ENCODE peak calls at places on chromosomes 16 and 17, in six cellular contexts. F, S, L, U, J and N are unnamed samples.

GRCh38 chr16:9112166-9112843 is 20.9 kb downstream of the HAPSTR1 start:
- ATAC-seq in F (peak; percentile 62), S (peak; percentile 75), L (peak; percentile 8), U (no peak), J (peak; percentile 51), N (no peak)

GRCh38 chr16:71854369-71854948 is 8.7 kb downstream of the ATXN1L start:
- ATAC-seq in F (no peak), S (no peak), L (no peak), U (no peak), J (no peak), N (no peak)

GRCh38 chr16:10321407-10322397 is 64.2 kb upstream of the ATF7IP2 start:
- ATAC-seq in F (no peak), S (no peak), L (no peak), U (no peak), J (peak; percentile 11), N (no peak)

GRCh38 chr17:21823643-21824042 is 131.3 kb downstream of the KCNJ18 start:
- ATAC-seq in F (no peak), S (no peak), L (no peak), U (peak; percentile 24), J (no peak), N (no peak)

GRCh38 chr17:57480438-57481196 is 224.3 kb downstream of the MSI2 start:
- ATAC-seq in F (no peak), S (no peak), L (peak; percentile 63), U (no peak), J (peak; percentile 56), N (no peak)

GRCh38 chr16:58026139-58026704 is 668 bp downstream of the MMP15 start:
- ATAC-seq in F (peak; percentile 57), S (peak; percentile 10), L (peak; percentile 43), U (no peak), J (peak; percentile 61), N (peak; percentile 40)

GRCh38 chr16:22123759-22124490 is 31.6 kb downstream of the VWA3A start:
- ATAC-seq in F (no peak), S (no peak), L (no peak), U (no peak), J (no peak), N (no peak)

GRCh38 chr16:9364721-9365693 is 273.6 kb downstream of the HAPSTR1 start:
- ATAC-seq in F (peak; percentile 60), S (peak; percentile 84), L (no peak), U (peak; percentile 44), J (no peak), N (peak; percentile 98)

GRCh38 chr17:7884581-7885356 is 3.8 kb upstream of the CHD3 start:
- ATAC-seq in F (no peak), S (no peak), L (no peak), U (no peak), J (no peak), N (no peak)

GRCh38 chr16:6018848-6019489 is 921.4 kb upstream of the EEF2KMT start:
- ATAC-seq in F (no peak), S (no peak), L (no peak), U (no peak), J (no peak), N (no peak)

GRCh38 chr16:89616576-89617437 is 3.4 kb downstream of the DPEP1 start:
- ATAC-seq in F (no peak), S (no peak), L (peak; percentile 16), U (no peak), J (no peak), N (no peak)

GRCh38 chr17:57401556-57402488 is 145.5 kb downstream of the MSI2 start:
- ATAC-seq in F (peak; percentile 27), S (peak; percentile 10), L (peak; percentile 38), U (no peak), J (peak; percentile 84), N (no peak)

GRCh38 chr17:73247728-73248127 is 14.0 kb downstream of the CPSF4L start:
- ATAC-seq in F (no peak), S (no peak), L (no peak), U (no peak), J (no peak), N (no peak)
- TF ChIP-seq CTCF in F (peak; percentile 47), S (no peak), L (no peak), U (no peak), J (peak; percentile 47), N (no peak)

DNA sequence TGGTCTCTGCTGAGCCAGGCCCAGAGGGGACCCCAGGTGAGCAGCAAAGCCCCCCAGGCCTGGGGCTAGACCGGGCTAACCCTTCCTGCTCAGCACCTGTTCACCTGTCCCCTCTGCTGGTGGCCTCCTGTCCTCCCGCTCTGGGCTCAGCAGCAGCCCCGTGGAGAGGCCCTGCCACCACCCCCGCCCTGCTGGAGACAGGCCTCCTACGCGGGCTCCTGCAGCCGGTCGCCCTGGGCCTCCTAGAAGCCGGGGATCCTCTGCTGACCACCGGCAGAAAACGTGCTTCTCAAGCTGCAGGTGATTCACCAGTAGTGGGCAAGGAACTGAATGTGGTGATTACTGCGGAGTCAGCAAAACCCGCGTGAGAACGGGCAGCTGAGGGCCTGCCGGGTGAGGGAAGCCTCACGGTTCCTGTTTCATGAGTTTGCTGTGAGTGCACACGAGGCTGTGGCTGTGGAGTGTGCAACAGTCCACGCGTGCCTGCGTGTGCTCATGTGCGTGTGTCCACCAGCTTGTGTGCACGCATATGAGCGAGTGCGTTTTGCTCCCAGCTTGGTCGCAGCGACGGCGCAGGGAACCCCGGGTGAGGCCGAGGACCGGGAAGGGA is 792 bp downstream of the SECTM1 start:
- ATAC-seq in F (peak; percentile 37), S (peak; percentile 15), L (peak; percentile 44), U (peak; percentile 6), J (peak; percentile 72), N (peak; percentile 29)
- H3K4me3 ChIP-seq in F (peak overlapping the region; percentile 66), S (peak overlapping the region; percentile 35), L (no peak overlapping the region), U (peak overlapping the region; percentile 67), J (peak overlapping the region; percentile 31), N (peak overlapping the region; percentile 57)

GRCh38 chr17:61579961-61580360 is 11.1 kb downstream of the NACA2 start:
- ATAC-seq in F (no peak), S (peak; percentile 95), L (no peak), U (no peak), J (peak; percentile 78), N (no peak)
- TF ChIP-seq EP300 in F (no peak), S (no peak), L (no peak), U (no peak), J (no peak), N (no peak)

DNA sequence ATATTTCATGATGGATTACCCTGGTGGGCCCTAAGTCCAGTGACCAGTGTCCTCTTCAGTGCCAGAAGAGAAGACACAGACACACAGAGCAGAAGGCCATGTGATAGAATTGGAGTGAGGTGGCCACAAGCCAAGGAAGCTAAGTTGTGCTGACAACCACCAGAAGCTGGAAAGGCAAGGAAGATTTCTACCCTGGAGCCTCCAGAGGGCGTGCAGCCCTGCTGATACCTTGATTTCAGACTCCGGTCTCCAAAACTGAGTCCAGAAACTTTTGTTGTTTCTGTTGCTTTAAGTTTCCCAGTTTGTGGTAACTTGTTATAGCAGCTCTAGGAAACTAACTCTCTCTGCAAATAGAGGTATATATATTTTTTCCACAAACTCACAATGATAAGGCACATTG is 396.6 kb upstream of the ASIC2 start:
- ATAC-seq in F (no peak), S (no peak), L (no peak), U (no peak), J (no peak), N (no peak)
- TF ChIP-seq CTCF in F (peak; percentile 10), S (peak; percentile 15), L (peak; percentile 17), U (no peak), J (peak; percentile 41), N (no peak)

GRCh38 chr17:80478487-80479245 is 2.3 kb upstream of the NPTX1 start:
- ATAC-seq in F (no peak), S (peak; percentile 5), L (no peak), U (no peak), J (no peak), N (no peak)
- H3K4me3 ChIP-seq in F (peak overlapping the region; percentile 54), S (peak overlapping the region; percentile 52), L (no peak overlapping the region), U (peak overlapping the region; percentile 27), J (no peak overlapping the region), N (peak overlapping the region; percentile 49)

GRCh38 chr16:11613381-11614303 is 26.9 kb upstream of the LITAF start:
- ATAC-seq in F (no peak), S (peak; percentile 16), L (peak; percentile 81), U (peak; percentile 81), J (peak; percentile 73), N (peak; percentile 39)
- TF ChIP-seq EP300 in F (no peak), S (no peak), L (no peak), U (peak; percentile 38), J (peak; percentile 98), N (no peak)

GRCh38 chr16:2428051-2428786 is 1.0 kb upstream of the CCNF start:
- ATAC-seq in F (peak; percentile 37), S (peak; percentile 20), L (peak; percentile 35), U (peak; percentile 38), J (peak; percentile 88), N (peak; percentile 12)

GRCh38 chr16:2428787-2429036 is 535 bp upstream of the CCNF start:
- ATAC-seq in F (peak; percentile 64), S (no peak), L (peak; percentile 66), U (no peak), J (no peak), N (peak; percentile 57)

GRCh38 chr16:2432286-2432685 is 3.0 kb downstream of the CCNF start:
- ATAC-seq in F (no peak), S (no peak), L (no peak), U (no peak), J (no peak), N (no peak)

GRCh38 chr16:2429037-2429770 is at the start of gene CCNF:
- ATAC-seq in F (peak; percentile 84), S (peak; percentile 88), L (peak; percentile 96), U (peak; percentile 97), J (peak; percentile 93), N (peak; percentile 98)

DNA sequence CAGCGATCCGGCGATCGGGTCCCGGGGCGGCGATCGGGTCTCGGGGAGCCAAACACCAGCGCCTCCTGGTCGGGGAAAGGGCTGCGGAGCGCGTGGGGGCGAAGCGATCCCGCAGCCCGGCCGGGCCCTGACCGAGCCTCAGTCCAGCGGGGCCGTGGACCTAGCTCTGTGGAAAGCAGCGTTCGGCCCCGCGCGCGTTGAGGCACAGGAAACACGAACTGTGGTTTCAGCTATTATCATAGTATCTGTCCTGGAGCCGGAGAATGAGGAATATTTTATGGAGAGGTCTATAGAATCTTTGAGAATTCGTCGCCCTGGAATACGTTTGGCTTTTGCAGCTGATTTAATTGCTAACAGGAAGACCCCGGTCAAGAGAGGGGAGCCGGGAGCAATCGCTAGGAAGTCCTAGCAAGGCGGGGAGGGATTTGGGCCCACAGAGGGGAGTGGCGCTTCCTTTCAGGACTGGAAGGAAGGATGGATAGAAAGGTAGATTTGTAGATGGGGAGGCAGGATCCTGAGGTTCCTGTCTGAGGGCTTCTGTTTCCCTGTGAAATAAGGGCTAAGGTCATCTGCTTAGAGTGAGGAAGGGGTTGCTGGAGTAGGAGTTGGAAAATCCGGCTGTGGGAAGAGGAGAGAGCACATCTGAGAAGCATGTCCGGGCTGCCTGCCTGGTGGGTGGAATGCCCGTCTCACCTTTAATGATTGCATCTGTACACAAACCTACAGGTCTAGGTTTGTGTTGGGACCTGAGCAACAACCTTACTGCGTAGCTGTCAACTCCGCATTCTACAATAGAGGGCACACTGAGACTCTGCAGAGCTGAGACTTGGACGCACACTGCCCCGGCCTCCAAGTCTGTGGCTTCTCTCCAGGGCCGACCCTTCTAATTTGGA is 770 bp downstream of the CCNF start:
- ATAC-seq in F (peak; percentile 41), S (peak; percentile 61), L (peak; percentile 70), U (no peak), J (peak; percentile 40), N (no peak)
- TF ChIP-seq CTCF in F (no peak), S (peak; percentile 67), L (peak; percentile 44), U (no peak), J (peak; percentile 51), N (no peak)

GRCh38 chr17:81365148-81365600 is 30.1 kb upstream of the BAHCC1 start:
- ATAC-seq in F (peak; percentile 49), S (no peak), L (peak; percentile 37), U (peak; percentile 89), J (peak; percentile 90), N (peak; percentile 77)
- H3K4me3 ChIP-seq in F (no peak overlapping the region), S (no peak overlapping the region), L (no peak overlapping the region), U (peak overlapping the region; percentile 15), J (peak overlapping the region; percentile 28), N (no peak overlapping the region)